ENCODE peak calls at places on chromosomes 16 and 17, in seven cellular contexts. C, O, L, T, W, X and B are unnamed samples.
A peak's percentile ranks its signal among the peaks of the same experiment; 100 is the strongest.

GRCh38 chr17:20092973-20093626 is 83.9 kb downstream of the SPECC1 start:
- DNase-seq in C (no peak), O (no peak), L (no peak), T (no peak), W (no peak), X (no peak), B (no peak)

GRCh38 chr17:69147460-69147859 is 5.8 kb upstream of the ABCA6 start:
- DNase-seq in C (no peak), O (no peak), L (no peak), T (no peak), W (no peak), X (no peak), B (no peak)

GRCh38 chr16:21684199-21684598 is 20.4 kb downstream of the OTOA start:
- DNase-seq in C (no peak), O (peak; percentile 6), L (peak; percentile 20), T (no peak), W (no peak), X (no peak), B (no peak)

GRCh38 chr16:84349852-84350565 is 18.3 kb upstream of the ATP2C2 start:
- DNase-seq in C (no peak), O (no peak), L (peak; percentile 78), T (no peak), W (no peak), X (no peak), B (no peak)

GRCh38 chr16:15572329-15573001 is 70.5 kb downstream of the MARF1 start:
- DNase-seq in C (no peak), O (peak; percentile 82), L (peak; percentile 87), T (no peak), W (no peak), X (peak; percentile 39), B (no peak)

GRCh38 chr16:57534337-57534880 is 2.0 kb downstream of the CCDC102A start:
- DNase-seq in C (peak; percentile 8), O (no peak), L (no peak), T (peak; percentile 16), W (peak; percentile 4), X (no peak), B (peak; percentile 55)

GRCh38 chr16:88782454-88783390 is 2.3 kb downstream of the PIEZO1 start:
- DNase-seq in C (peak; percentile 52), O (peak; percentile 27), L (no peak), T (no peak), W (no peak), X (peak; percentile 61), B (no peak)

GRCh38 chr17:78460951-78461944 is 82.8 kb downstream of the PGS1 start:
- DNase-seq in C (no peak), O (no peak), L (no peak), T (no peak), W (no peak), X (no peak), B (no peak)

GRCh38 chr16:27721548-27722265 is 171.8 kb downstream of the KATNIP start:
- DNase-seq in C (peak; percentile 82), O (peak; percentile 100), L (peak; percentile 71), T (peak; percentile 42), W (no peak), X (no peak), B (peak; percentile 77)

GRCh38 chr16:28292731-28293588 is 635 bp downstream of the SBK1 start:
- DNase-seq in C (no peak), O (no peak), L (no peak), T (no peak), W (no peak), X (no peak), B (no peak)

GRCh38 chr16:73068546-73069401 is 20.8 kb upstream of the ZFHX3 start:
- DNase-seq in C (peak; percentile 62), O (peak; percentile 94), L (no peak), T (no peak), W (no peak), X (peak; percentile 72), B (peak; percentile 93)

GRCh38 chr17:75345514-75346167 is 56.4 kb upstream of the SLC25A19 start:
- DNase-seq in C (no peak), O (no peak), L (no peak), T (no peak), W (no peak), X (no peak), B (no peak)

GRCh38 chr17:69030145-69030544 is 30.6 kb downstream of the ABCA9 start:
- DNase-seq in C (no peak), O (no peak), L (no peak), T (no peak), W (no peak), X (no peak), B (no peak)

GRCh38 chr16:19691161-19691850 is 26.7 kb downstream of the KNOP1 start:
- DNase-seq in C (no peak), O (no peak), L (no peak), T (peak; percentile 37), W (peak; percentile 68), X (no peak), B (no peak)